ENCODE peak calls at places on chromosomes 11 and 22, in six cellular contexts. C is IMR-90; Q is bronchial epithelial cell; G is EL; L is brain microvascular endothelial cell; F is activated naive CD4-positive, alpha-beta T cell treated with anti-CD3 and anti-CD28 coated beads, Interleukin-2, amount 10 ng/mL, durations not matched to agents 7 days and 5 days. J is an unnamed sample.

GRCh38 chr11:33507967-33508366 is 192.7 kb downstream of the C11orf91 start:
- DNase-seq in C (peak; percentile 53), Q (peak; percentile 60), G (peak; percentile 35), L (peak; percentile 43), F (no peak), J (no peak)

GRCh38 chr11:116930177-116930576 is 92.8 kb upstream of the APOA1 start:
- DNase-seq in C (peak; percentile 40), Q (no peak), G (no peak), L (peak; percentile 20), F (peak; percentile 70), J (peak; percentile 32)

GRCh38 chr22:38699784-38700183 is 959 bp downstream of the JOSD1 start:
- DNase-seq in C (peak; percentile 62), Q (peak; percentile 49), G (peak; percentile 55), L (no peak), F (no peak), J (peak; percentile 42)

GRCh38 chr11:60492488-60493009 is at the start of gene MS4A12:
- DNase-seq in C (no peak), Q (no peak), G (no peak), L (no peak), F (no peak), J (no peak)

GRCh38 chr22:23067691-23068090 is 2.6 kb upstream of the GNAZ start:
- DNase-seq in C (no peak), Q (no peak), G (no peak), L (no peak), F (no peak), J (no peak)

GRCh38 chr22:29887358-29887757 is 4.4 kb downstream of the MTMR3 start:
- DNase-seq in C (no peak), Q (no peak), G (no peak), L (no peak), F (no peak), J (no peak)

GRCh38 chr11:45388472-45388871 is 102.3 kb upstream of the SYT13 start:
- DNase-seq in C (no peak), Q (no peak), G (no peak), L (no peak), F (no peak), J (no peak)

GRCh38 chr11:33532720-33533119 is 167.9 kb downstream of the C11orf91 start:
- DNase-seq in C (no peak), Q (no peak), G (no peak), L (no peak), F (no peak), J (no peak)

GRCh38 chr11:16764888-16765287 is 26.4 kb downstream of the C11orf58 start:
- DNase-seq in C (no peak), Q (no peak), G (no peak), L (no peak), F (no peak), J (no peak)

GRCh38 chr22:35154937-35155387 is 89.0 kb downstream of the ISX start:
- DNase-seq in C (peak; percentile 35), Q (peak; percentile 39), G (peak; percentile 57), L (peak; percentile 49), F (peak; percentile 46), J (peak; percentile 25)

GRCh38 chr22:50209893-50210292 is 9.1 kb downstream of the SELENOO start:
- DNase-seq in C (peak; percentile 57), Q (peak; percentile 47), G (peak; percentile 66), L (peak; percentile 55), F (peak; percentile 82), J (no peak)

GRCh38 chr11:129143335-129143734 is 48.8 kb downstream of the ARHGAP32 start:
- DNase-seq in C (peak; percentile 99), Q (peak; percentile 99), G (peak; percentile 98), L (peak; percentile 100), F (no peak), J (peak; percentile 100)

J was measured in astrocyte.